ENCODE peak calls at places on chromosomes 4 and X, in seven cellular contexts. S is foreskin fibroblast, A is AG09309, Z is upper lobe of left lung, X is IMR-90, Y is AG10803, L is fibroblast of mammary gland. D is an unnamed sample.

GRCh38 chrX:109840585-109840984 is 107.5 kb upstream of the ACSL4 start:
- DNase-seq in S (peak), A (peak), Z (no peak), X (peak), Y (peak), L (peak), D (peak)

GRCh38 chrX:9788908-9789307 is 2.7 kb downstream of the SHROOM2 start:
- DNase-seq in S (peak), A (no peak), Z (no peak), X (peak), Y (no peak), L (no peak), D (no peak)

GRCh38 chr4:6546681-6547447 is 28.1 kb upstream of the MAN2B2 start:
- DNase-seq in S (peak), A (peak), Z (no peak), X (peak), Y (peak), L (peak), D (peak)

GRCh38 chrX:32933548-32933947 is 277.8 kb downstream of the DMD start:
- DNase-seq in S (no peak), A (no peak), Z (no peak), X (no peak), Y (no peak), L (no peak), D (no peak)

GRCh38 chr4:76067652-76068286 is 6.7 kb upstream of the ART3 start:
- DNase-seq in S (peak), A (peak), Z (no peak), X (peak), Y (peak), L (peak), D (peak)

GRCh38 chrX:109312757-109313156 is 169.1 kb downstream of the GUCY2F start:
- DNase-seq in S (peak), A (no peak), Z (no peak), X (no peak), Y (no peak), L (peak), D (no peak)

GRCh38 chr4:1285790-1286553 is 3.7 kb upstream of the MAEA start:
- DNase-seq in S (peak), A (no peak), Z (peak), X (peak), Y (peak), L (peak), D (no peak)

GRCh38 chr4:6273661-6273990 is 4.0 kb downstream of the WFS1 start:
- DNase-seq in S (no peak), A (no peak), Z (no peak), X (no peak), Y (no peak), L (no peak), D (no peak)

GRCh38 chr4:100170986-100171385 is 19.3 kb downstream of the DDIT4L start:
- DNase-seq in S (peak), A (no peak), Z (no peak), X (no peak), Y (no peak), L (peak), D (no peak)

GRCh38 chr4:95556460-95556859 is 7.7 kb upstream of the UNC5C start:
- DNase-seq in S (no peak), A (no peak), Z (no peak), X (no peak), Y (no peak), L (no peak), D (no peak)

GRCh38 chr4:184298255-184298654 is 80.6 kb upstream of the ENPP6 start:
- DNase-seq in S (no peak), A (no peak), Z (no peak), X (no peak), Y (no peak), L (no peak), D (no peak)

DNA sequence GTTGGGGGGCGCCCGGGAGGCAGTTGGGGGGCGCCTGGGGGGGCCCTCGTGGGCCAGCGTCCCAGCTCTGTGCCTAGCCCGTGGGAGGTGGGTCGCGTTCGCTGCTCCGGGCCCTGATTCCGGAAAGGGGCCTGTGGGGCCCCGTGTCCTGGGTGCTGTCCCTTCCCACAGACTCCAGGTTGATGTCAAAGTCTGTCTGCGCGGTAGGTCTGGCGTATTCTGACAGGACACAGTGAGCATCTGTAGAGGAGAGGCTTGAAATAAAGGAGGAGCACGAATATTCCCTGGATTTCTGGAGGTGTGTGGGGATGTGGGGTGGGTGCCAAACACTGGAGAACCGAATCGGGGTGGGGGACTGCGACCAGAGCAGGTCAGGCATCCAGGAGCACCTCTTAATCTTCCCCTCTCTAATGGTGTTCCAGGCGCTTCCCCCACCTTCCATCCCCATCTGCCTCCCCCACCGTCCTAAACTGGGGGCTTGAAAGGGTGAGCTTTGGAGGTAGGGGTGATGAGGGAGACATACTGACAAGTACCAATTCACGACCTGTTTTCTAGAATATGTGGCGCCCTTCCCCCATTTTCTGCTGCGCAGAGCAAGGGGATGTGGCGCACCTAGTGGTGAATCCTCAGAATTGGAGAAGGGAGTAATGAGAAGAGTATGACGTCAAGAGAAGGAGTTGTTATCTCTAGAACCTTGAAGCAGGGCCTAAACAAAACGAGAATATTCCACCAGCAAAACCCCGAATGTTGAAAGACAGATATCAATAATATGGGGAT is 873 bp downstream of the GPRASP1 start:
- DNase-seq in S (peak), A (no peak), Z (no peak), X (peak), Y (peak), L (peak), D (no peak)
- TF ChIP-seq CTCF in S (peak), A (peak), Z (peak), X (peak), Y (peak), L (peak), D (peak)

DNA sequence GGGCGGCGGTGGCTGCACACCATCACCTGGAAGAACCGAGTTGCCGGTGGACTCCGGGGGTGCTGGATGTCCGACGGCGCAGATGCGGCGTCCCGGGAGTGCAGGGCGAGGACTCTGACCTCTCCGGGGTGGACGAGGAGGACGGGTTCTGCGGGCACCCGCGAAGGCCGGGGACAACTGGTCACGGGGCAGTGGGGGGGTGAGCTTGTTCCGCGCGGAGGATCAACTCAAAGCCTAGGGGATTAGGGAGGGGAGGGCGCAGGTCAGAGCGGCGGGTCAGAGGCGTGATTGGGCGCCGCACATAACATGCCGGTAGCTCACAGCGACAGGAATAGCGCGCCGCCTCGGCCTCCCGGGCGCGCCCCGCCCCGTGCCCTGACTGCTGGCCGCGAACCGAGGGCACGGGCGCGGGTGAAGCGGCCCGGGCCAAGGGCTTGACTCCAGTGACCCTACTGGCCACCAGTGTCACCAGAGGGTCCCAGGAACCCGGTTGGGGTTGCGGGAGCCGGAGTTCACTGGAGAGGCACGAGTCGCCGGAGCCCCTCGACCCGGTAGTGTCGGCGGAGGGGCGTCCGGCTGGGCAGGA is at the start of gene KLHL34:
- DNase-seq in S (peak), A (no peak), Z (peak), X (no peak), Y (no peak), L (no peak), D (no peak)
- H3K4me3 ChIP-seq in S (no peak), A (no peak), Z (peak), X (no peak), Y (peak), L (no peak), D (peak)

DNA sequence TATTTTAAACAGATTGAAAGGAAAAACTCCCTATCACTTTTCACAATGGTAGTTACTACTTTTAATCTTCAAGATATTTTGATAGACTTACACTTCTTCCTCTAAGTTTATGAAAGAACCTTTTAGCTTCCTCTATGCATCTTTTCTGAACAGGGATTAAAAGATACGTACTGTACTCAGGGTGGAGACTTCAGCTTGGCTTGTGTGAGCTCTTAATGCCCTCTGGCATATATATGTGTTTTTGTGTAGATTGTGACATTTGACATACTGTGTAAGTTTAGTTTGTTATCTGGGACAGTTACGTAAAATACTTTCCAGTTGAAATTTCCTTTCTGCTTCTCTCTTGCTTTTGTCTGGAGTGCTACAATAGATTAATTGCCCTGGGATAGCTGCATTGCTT is 109.3 kb upstream of the NUDT6 start:
- DNase-seq in S (no peak), A (no peak), Z (no peak), X (no peak), Y (no peak), L (no peak), D (no peak)
- TF ChIP-seq CTCF in S (no peak), A (no peak), Z (no peak), X (no peak), Y (no peak), L (no peak), D (no peak)

DNA sequence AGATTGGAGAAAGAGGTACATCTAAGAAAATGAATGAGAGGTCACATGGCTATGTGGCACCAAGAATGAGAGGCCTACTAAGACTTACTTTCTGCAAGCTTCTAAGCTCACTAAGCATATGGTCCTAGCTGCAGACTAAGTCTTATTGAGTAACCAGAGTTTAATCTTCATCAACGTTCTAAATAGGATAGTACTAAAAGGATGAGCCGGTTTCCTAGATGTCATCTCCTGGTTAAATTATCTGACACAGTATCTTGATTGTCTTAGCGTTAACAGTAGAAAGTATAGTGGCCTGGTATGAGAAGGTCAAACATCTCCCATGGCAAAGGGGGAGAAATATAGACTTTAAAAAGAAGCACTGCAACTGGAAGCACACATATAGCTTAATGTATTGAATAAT is 448.1 kb downstream of the PDGFC start:
- DNase-seq in S (no peak), A (no peak), Z (no peak), X (no peak), Y (no peak), L (no peak), D (no peak)
- H3K4me3 ChIP-seq in S (no peak), A (no peak), Z (no peak), X (no peak), Y (no peak), L (no peak), D (no peak)

GRCh38 chr4:42489095-42489494 is 91.8 kb downstream of the SHISA3 start:
- DNase-seq in S (no peak), A (no peak), Z (no peak), X (no peak), Y (no peak), L (no peak), D (no peak)
- TF ChIP-seq CTCF in S (no peak), A (no peak), Z (no peak), X (no peak), Y (no peak), L (no peak), D (no peak)

DNA sequence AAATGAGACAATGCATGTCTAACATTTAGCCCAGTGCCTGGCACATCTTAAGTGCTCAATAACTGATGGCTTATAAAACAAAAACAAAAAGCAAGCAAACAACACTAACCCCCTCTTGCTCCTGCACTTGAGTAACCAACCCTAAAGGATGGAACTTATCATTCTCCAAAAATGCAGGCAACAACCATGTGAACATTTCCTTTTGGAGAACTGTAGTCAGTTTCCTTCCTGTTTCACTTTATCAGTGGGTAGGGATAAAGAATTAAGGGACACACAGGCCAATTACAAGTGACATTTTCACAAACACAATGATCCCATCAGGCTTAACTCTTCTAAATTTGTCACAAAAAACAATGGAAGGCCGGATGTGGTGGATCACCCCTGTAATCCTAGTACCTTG is 30.4 kb downstream of the RPS3A start:
- DNase-seq in S (no peak), A (no peak), Z (no peak), X (peak), Y (no peak), L (no peak), D (no peak)
- H3K4me3 ChIP-seq in S (no peak), A (no peak), Z (no peak), X (no peak), Y (no peak), L (no peak), D (no peak)

D was measured in astrocyte of the cerebellum.